ENCODE peak calls at places on chromosome 5, in six cellular contexts. One of them, this sample, is unnamed.
A peak's percentile ranks its signal among the peaks of the same experiment; 100 is the strongest.

GRCh38 chr5:65485405-65485804 is 3.7 kb upstream of the ADAMTS6 start:
- DNase-seq in PC-3: no peak
- DNase-seq in endodermal cell: no peak
- DNase-seq in astrocyte: no peak
- DNase-seq in fibroblast of lung: no peak
- DNase-seq in neural progenitor cell: no peak
- DNase-seq in this sample: no peak

GRCh38 chr5:130727834-130728233 is 437.2 kb downstream of the HINT1 start:
- DNase-seq in neural progenitor cell: no peak
- DNase-seq in astrocyte: no peak
- DNase-seq in fibroblast of lung: no peak
- DNase-seq in PC-3: no peak
- DNase-seq in endodermal cell: no peak
- DNase-seq in this sample: no peak

GRCh38 chr5:64666058-64666457 is 24.2 kb upstream of the SHISAL2B start:
- DNase-seq in fibroblast of lung: peak; percentile 62
- DNase-seq in neural progenitor cell: no peak
- DNase-seq in endodermal cell: peak; percentile 53
- DNase-seq in astrocyte: peak; percentile 54
- DNase-seq in PC-3: no peak
- DNase-seq in this sample: peak; percentile 40

GRCh38 chr5:9699681-9700080 is 69.5 kb upstream of the TAS2R1 start:
- DNase-seq in neural progenitor cell: no peak
- DNase-seq in fibroblast of lung: peak; percentile 8
- DNase-seq in astrocyte: no peak
- DNase-seq in PC-3: no peak
- DNase-seq in endodermal cell: no peak
- DNase-seq in this sample: peak; percentile 51

GRCh38 chr5:120229036-120229435 is 235.1 kb upstream of the PRR16 start:
- DNase-seq in fibroblast of lung: no peak
- DNase-seq in neural progenitor cell: no peak
- DNase-seq in PC-3: no peak
- DNase-seq in endodermal cell: no peak
- DNase-seq in astrocyte: no peak
- DNase-seq in this sample: no peak

GRCh38 chr5:95630394-95630917 is 10.6 kb downstream of the GPR150 start:
- DNase-seq in PC-3: no peak
- DNase-seq in neural progenitor cell: no peak
- DNase-seq in astrocyte: no peak
- DNase-seq in endodermal cell: no peak
- DNase-seq in fibroblast of lung: no peak
- DNase-seq in this sample: no peak

GRCh38 chr5:155103164-155103563 is 89.6 kb downstream of the KIF4B start:
- DNase-seq in neural progenitor cell: no peak
- DNase-seq in astrocyte: peak; percentile 14
- DNase-seq in endodermal cell: no peak
- DNase-seq in PC-3: no peak
- DNase-seq in fibroblast of lung: peak; percentile 40
- DNase-seq in this sample: no peak

GRCh38 chr5:168471785-168472184 is 14.5 kb upstream of the RARS1 start:
- DNase-seq in endodermal cell: no peak
- DNase-seq in neural progenitor cell: no peak
- DNase-seq in PC-3: no peak
- DNase-seq in fibroblast of lung: peak; percentile 61
- DNase-seq in astrocyte: peak; percentile 35
- DNase-seq in this sample: peak; percentile 27

GRCh38 chr5:109844148-109844547 is 154.4 kb downstream of the MAN2A1 start:
- DNase-seq in astrocyte: no peak
- DNase-seq in endodermal cell: no peak
- DNase-seq in fibroblast of lung: no peak
- DNase-seq in neural progenitor cell: no peak
- DNase-seq in PC-3: peak; percentile 55
- DNase-seq in this sample: no peak

GRCh38 chr5:157106668-157107461 is 2.0 kb downstream of the HAVCR2 start:
- DNase-seq in fibroblast of lung: peak; percentile 20
- DNase-seq in neural progenitor cell: no peak
- DNase-seq in astrocyte: peak; percentile 5
- DNase-seq in endodermal cell: no peak
- DNase-seq in PC-3: no peak
- DNase-seq in this sample: peak; percentile 34

GRCh38 chr5:98905857-98906688 is 22.7 kb downstream of the CHD1 start:
- DNase-seq in endodermal cell: no peak
- DNase-seq in PC-3: peak; percentile 83
- DNase-seq in fibroblast of lung: peak; percentile 38
- DNase-seq in astrocyte: peak; percentile 16
- DNase-seq in neural progenitor cell: peak; percentile 45
- DNase-seq in this sample: peak; percentile 84

GRCh38 chr5:6703791-6704190 is 9.4 kb upstream of the TENT4A start:
- DNase-seq in astrocyte: peak; percentile 68
- DNase-seq in PC-3: no peak
- DNase-seq in neural progenitor cell: no peak
- DNase-seq in endodermal cell: no peak
- DNase-seq in fibroblast of lung: peak; percentile 69
- DNase-seq in this sample: peak; percentile 30

GRCh38 chr5:34803974-34804373 is 35.0 kb upstream of the TTC23L start:
- DNase-seq in fibroblast of lung: no peak
- DNase-seq in neural progenitor cell: no peak
- DNase-seq in astrocyte: no peak
- DNase-seq in PC-3: no peak
- DNase-seq in endodermal cell: no peak
- DNase-seq in this sample: peak; percentile 86

GRCh38 chr5:178536541-178537466 is 53.4 kb downstream of the COL23A1 start:
- DNase-seq in fibroblast of lung: no peak
- DNase-seq in endodermal cell: no peak
- DNase-seq in neural progenitor cell: no peak
- DNase-seq in PC-3: no peak
- DNase-seq in astrocyte: no peak
- DNase-seq in this sample: no peak

GRCh38 chr5:147818290-147818689 is 13.2 kb downstream of the SPINK1 start:
- DNase-seq in neural progenitor cell: peak; percentile 9
- DNase-seq in astrocyte: no peak
- DNase-seq in PC-3: peak; percentile 67
- DNase-seq in endodermal cell: no peak
- DNase-seq in fibroblast of lung: no peak
- DNase-seq in this sample: no peak

GRCh38 chr5:72171667-72172066 is 64.4 kb downstream of the MAP1B start:
- DNase-seq in fibroblast of lung: no peak
- DNase-seq in endodermal cell: no peak
- DNase-seq in astrocyte: no peak
- DNase-seq in neural progenitor cell: no peak
- DNase-seq in PC-3: no peak
- DNase-seq in this sample: no peak

GRCh38 chr5:1312206-1312605 is 17.3 kb upstream of the TERT start:
- DNase-seq in PC-3: no peak
- DNase-seq in fibroblast of lung: no peak
- DNase-seq in endodermal cell: peak; percentile 19
- DNase-seq in astrocyte: no peak
- DNase-seq in neural progenitor cell: no peak
- DNase-seq in this sample: no peak

GRCh38 chr5:59207416-59207815 is 624.5 kb downstream of the RAB3C start:
- DNase-seq in fibroblast of lung: peak; percentile 40
- DNase-seq in astrocyte: no peak
- DNase-seq in endodermal cell: no peak
- DNase-seq in PC-3: no peak
- DNase-seq in neural progenitor cell: no peak
- DNase-seq in this sample: no peak

GRCh38 chr5:55070969-55071368 is 31.5 kb upstream of the GZMA start:
- DNase-seq in astrocyte: no peak
- DNase-seq in endodermal cell: no peak
- DNase-seq in neural progenitor cell: no peak
- DNase-seq in fibroblast of lung: no peak
- DNase-seq in PC-3: no peak
- DNase-seq in this sample: no peak

GRCh38 chr5:98721231-98721928 is 52.1 kb upstream of the RGMB start:
- DNase-seq in PC-3: no peak
- DNase-seq in neural progenitor cell: no peak
- DNase-seq in fibroblast of lung: peak; percentile 69
- DNase-seq in endodermal cell: no peak
- DNase-seq in astrocyte: peak; percentile 64
- DNase-seq in this sample: no peak

GRCh38 chr5:159902444-159903121 is 13.7 kb upstream of the ADRA1B start:
- DNase-seq in endodermal cell: no peak
- DNase-seq in fibroblast of lung: peak; percentile 87
- DNase-seq in astrocyte: peak; percentile 82
- DNase-seq in PC-3: peak; percentile 92
- DNase-seq in neural progenitor cell: no peak
- DNase-seq in this sample: no peak

GRCh38 chr5:100904259-100904822 is 1.3 kb upstream of the ST8SIA4 start:
- DNase-seq in astrocyte: no peak
- DNase-seq in fibroblast of lung: no peak
- DNase-seq in endodermal cell: peak; percentile 60
- DNase-seq in PC-3: no peak
- DNase-seq in neural progenitor cell: peak; percentile 31
- DNase-seq in this sample: no peak
- H3K9ac ChIP-seq in astrocyte: no peak overlapping the region
- H3K9ac ChIP-seq in fibroblast of lung: no peak overlapping the region
- H3K9ac ChIP-seq in endodermal cell: no peak overlapping the region
- H3K9ac ChIP-seq in PC-3: no peak overlapping the region
- H3K9ac ChIP-seq in neural progenitor cell: no peak overlapping the region
- H3K9ac ChIP-seq in this sample: no peak overlapping the region

GRCh38 chr5:100852988-100853449 is 50.1 kb downstream of the ST8SIA4 start:
- DNase-seq in PC-3: no peak
- DNase-seq in fibroblast of lung: no peak
- DNase-seq in astrocyte: no peak
- DNase-seq in neural progenitor cell: no peak
- DNase-seq in endodermal cell: no peak
- DNase-seq in this sample: no peak
- H3K4me1 ChIP-seq in PC-3: no peaks in the 10 kb centered on the region
- H3K4me1 ChIP-seq in fibroblast of lung: no peaks in the 10 kb centered on the region
- H3K4me1 ChIP-seq in astrocyte: no peaks in the 10 kb centered on the region
- H3K4me1 ChIP-seq in neural progenitor cell: no peaks in the 10 kb centered on the region
- H3K4me1 ChIP-seq in endodermal cell: no peaks in the 10 kb centered on the region
- H3K4me1 ChIP-seq in this sample: no peaks in the 10 kb centered on the region

GRCh38 chr5:31401691-31402090 is 130.2 kb downstream of the DROSHA start:
- DNase-seq in PC-3: no peak
- DNase-seq in astrocyte: no peak
- DNase-seq in endodermal cell: no peak
- DNase-seq in fibroblast of lung: no peak
- DNase-seq in neural progenitor cell: no peak
- DNase-seq in this sample: no peak

GRCh38 chr5:31396611-31397295 is 135.1 kb downstream of the DROSHA start:
- DNase-seq in astrocyte: no peak
- DNase-seq in neural progenitor cell: no peak
- DNase-seq in PC-3: no peak
- DNase-seq in endodermal cell: no peak
- DNase-seq in fibroblast of lung: no peak
- DNase-seq in this sample: no peak

GRCh38 chr5:31392061-31392460 is 139.8 kb downstream of the DROSHA start:
- DNase-seq in PC-3: no peak
- DNase-seq in fibroblast of lung: no peak
- DNase-seq in neural progenitor cell: no peak
- DNase-seq in endodermal cell: no peak
- DNase-seq in astrocyte: no peak
- DNase-seq in this sample: no peak

GRCh38 chr5:31393126-31393525 is 138.8 kb downstream of the DROSHA start:
- DNase-seq in endodermal cell: no peak
- DNase-seq in astrocyte: no peak
- DNase-seq in neural progenitor cell: no peak
- DNase-seq in PC-3: no peak
- DNase-seq in fibroblast of lung: no peak
- DNase-seq in this sample: no peak

GRCh38 chr5:31397926-31398557 is 133.9 kb downstream of the DROSHA start:
- DNase-seq in fibroblast of lung: peak; percentile 20
- DNase-seq in neural progenitor cell: no peak
- DNase-seq in astrocyte: peak; percentile 6
- DNase-seq in endodermal cell: no peak
- DNase-seq in PC-3: no peak
- DNase-seq in this sample: no peak
- H3K9ac ChIP-seq in fibroblast of lung: no peak overlapping the region
- H3K9ac ChIP-seq in neural progenitor cell: no peak overlapping the region
- H3K9ac ChIP-seq in astrocyte: no peak overlapping the region
- H3K9ac ChIP-seq in endodermal cell: no peak overlapping the region
- H3K9ac ChIP-seq in PC-3: no peak overlapping the region
- H3K9ac ChIP-seq in this sample: no peak overlapping the region

DNA sequence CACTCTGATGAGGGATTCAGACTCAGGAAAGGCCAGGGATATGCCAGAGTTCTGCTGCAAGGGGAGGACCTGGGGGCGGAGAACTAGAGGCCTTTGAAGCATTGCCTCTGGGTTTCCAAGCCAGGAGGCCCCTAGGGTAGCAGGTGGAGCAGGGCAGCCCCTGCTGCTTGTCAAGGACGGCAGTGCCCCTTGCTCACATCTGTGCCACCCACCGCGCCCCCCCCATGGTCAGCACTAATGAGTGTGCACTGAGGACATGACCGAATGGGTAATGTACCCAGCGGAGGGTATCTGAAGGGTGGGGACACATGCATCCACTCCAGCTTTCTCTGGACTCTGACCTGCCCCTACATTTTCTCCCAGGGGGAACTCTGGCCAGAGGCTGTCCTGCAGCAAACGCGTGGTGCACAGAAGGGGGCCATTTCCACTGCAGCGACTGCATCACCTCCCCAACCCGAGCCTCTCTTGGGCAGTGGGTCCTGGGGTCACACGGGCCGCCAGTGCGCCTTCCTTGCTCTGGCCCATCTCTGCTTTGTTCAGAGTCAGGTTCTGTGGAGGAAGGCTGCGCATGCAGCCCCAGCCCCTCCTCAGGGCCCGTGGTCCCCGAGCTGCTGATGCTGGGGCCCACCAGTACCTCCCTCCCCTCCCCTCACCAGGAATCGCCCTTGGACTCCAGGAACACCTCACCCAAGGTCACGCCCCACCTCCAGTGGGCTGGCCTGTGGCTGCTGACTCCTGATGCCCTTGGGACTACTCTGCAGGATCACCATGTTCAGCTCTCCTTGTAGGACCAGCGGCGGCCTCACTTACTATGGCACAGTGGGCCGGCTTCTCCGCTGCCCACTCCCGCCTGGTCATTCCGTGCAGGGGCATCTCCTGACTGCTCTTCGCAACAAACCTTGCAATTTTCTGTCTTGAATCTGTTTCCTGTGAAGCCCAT is 31.2 kb downstream of the STC2 start:
- DNase-seq in neural progenitor cell: peak; percentile 39
- DNase-seq in PC-3: no peak
- DNase-seq in astrocyte: no peak
- DNase-seq in endodermal cell: peak; percentile 67
- DNase-seq in fibroblast of lung: no peak
- DNase-seq in this sample: no peak
- H3K4me1 ChIP-seq in neural progenitor cell: peaks cover 63% of the 10 kb centered on the region
- H3K4me1 ChIP-seq in PC-3: peaks cover 13% of the 10 kb centered on the region
- H3K4me1 ChIP-seq in astrocyte: peaks cover 23% of the 10 kb centered on the region
- H3K4me1 ChIP-seq in endodermal cell: peaks cover 9% of the 10 kb centered on the region
- H3K4me1 ChIP-seq in fibroblast of lung: peaks cover 4% of the 10 kb centered on the region
- H3K4me1 ChIP-seq in this sample: peaks cover 21% of the 10 kb centered on the region

GRCh38 chr5:172732201-172732865 is 38.7 kb downstream of the DUSP1 start:
- DNase-seq in neural progenitor cell: no peak
- DNase-seq in astrocyte: no peak
- DNase-seq in fibroblast of lung: no peak
- DNase-seq in PC-3: no peak
- DNase-seq in endodermal cell: no peak
- DNase-seq in this sample: no peak
- H3K9ac ChIP-seq in neural progenitor cell: no peak overlapping the region
- H3K9ac ChIP-seq in astrocyte: peak overlapping the region; percentile 76
- H3K9ac ChIP-seq in fibroblast of lung: peak overlapping the region; percentile 50
- H3K9ac ChIP-seq in PC-3: no peak overlapping the region
- H3K9ac ChIP-seq in endodermal cell: no peak overlapping the region
- H3K9ac ChIP-seq in this sample: peak overlapping the region; percentile 88

DNA sequence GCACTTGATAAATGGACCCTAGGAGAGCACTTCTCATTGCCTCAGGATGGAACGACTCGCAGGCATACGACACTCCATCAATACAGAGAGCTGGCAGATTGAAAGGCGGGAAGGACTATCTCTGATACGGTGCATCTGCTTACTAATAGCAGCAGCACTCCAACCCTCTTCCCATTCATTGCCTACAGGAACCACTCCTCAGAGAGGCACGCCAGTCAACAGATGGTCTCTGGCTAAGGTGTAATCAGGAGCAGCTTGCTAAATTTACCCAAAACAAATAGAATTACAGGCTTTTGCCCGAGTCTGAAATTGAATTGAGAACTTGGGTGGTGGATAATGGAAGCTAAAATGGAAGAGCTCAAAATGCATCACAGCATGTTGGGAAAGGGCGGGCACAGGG is 168.0 kb downstream of the EFNA5 start:
- DNase-seq in neural progenitor cell: no peak
- DNase-seq in fibroblast of lung: no peak
- DNase-seq in PC-3: no peak
- DNase-seq in astrocyte: no peak
- DNase-seq in endodermal cell: no peak
- DNase-seq in this sample: no peak
- H3K4me1 ChIP-seq in neural progenitor cell: peaks cover 87% of the 10 kb centered on the region
- H3K4me1 ChIP-seq in fibroblast of lung: no peaks in the 10 kb centered on the region
- H3K4me1 ChIP-seq in PC-3: peaks cover 11% of the 10 kb centered on the region
- H3K4me1 ChIP-seq in astrocyte: peaks cover 5% of the 10 kb centered on the region
- H3K4me1 ChIP-seq in endodermal cell: peaks cover 7% of the 10 kb centered on the region
- H3K4me1 ChIP-seq in this sample: no peaks in the 10 kb centered on the region